ENCODE peak calls at places on chromosome 12, in four cellular contexts. One of them, this sample, is unnamed.

GRCh38 chr12:95446511-95446910 is 27.4 kb upstream of the METAP2 start:
- DNase-seq in H1: peak; percentile 5
- DNase-seq in HepG2: peak; percentile 25
- DNase-seq in GM12878: no peak
- DNase-seq in this sample: no peak

GRCh38 chr12:6532051-6532926 is 2.0 kb upstream of the GAPDH start:
- DNase-seq in GM12878: no peak
- DNase-seq in H1: no peak
- DNase-seq in HepG2: peak; percentile 78
- DNase-seq in this sample: peak; percentile 88

GRCh38 chr12:51884676-51885229 is 3.1 kb upstream of the ANKRD33 start:
- DNase-seq in GM12878: no peak
- DNase-seq in H1: no peak
- DNase-seq in HepG2: peak; percentile 80
- DNase-seq in this sample: no peak

GRCh38 chr12:1611775-1612174 is 17.3 kb upstream of the WNT5B start:
- DNase-seq in HepG2: no peak
- DNase-seq in H1: no peak
- DNase-seq in GM12878: no peak
- DNase-seq in this sample: no peak

GRCh38 chr12:73361156-73361866 is 1089.1 kb downstream of the TRHDE start:
- DNase-seq in GM12878: no peak
- DNase-seq in H1: no peak
- DNase-seq in HepG2: no peak
- DNase-seq in this sample: no peak

GRCh38 chr12:86698581-86698980 is 442.4 kb upstream of the MGAT4C start:
- DNase-seq in GM12878: no peak
- DNase-seq in HepG2: no peak
- DNase-seq in H1: no peak
- DNase-seq in this sample: no peak

GRCh38 chr12:29867823-29868222 is 84.1 kb upstream of the TMTC1 start:
- DNase-seq in HepG2: no peak
- DNase-seq in GM12878: no peak
- DNase-seq in H1: no peak
- DNase-seq in this sample: no peak

GRCh38 chr12:22539055-22539454 is 5.3 kb downstream of the C2CD5 start:
- DNase-seq in H1: no peak
- DNase-seq in HepG2: no peak
- DNase-seq in GM12878: no peak
- DNase-seq in this sample: no peak

GRCh38 chr12:51687142-51687935 is 96.3 kb downstream of the SCN8A start:
- DNase-seq in HepG2: no peak
- DNase-seq in H1: no peak
- DNase-seq in GM12878: no peak
- DNase-seq in this sample: no peak

GRCh38 chr12:113187588-113187987 is 2.1 kb downstream of the RITA1 start:
- DNase-seq in H1: no peak
- DNase-seq in HepG2: no peak
- DNase-seq in GM12878: no peak
- DNase-seq in this sample: no peak

GRCh38 chr12:105705765-105706164 is 375.3 kb downstream of the C12orf75 start:
- DNase-seq in GM12878: no peak
- DNase-seq in HepG2: peak; percentile 36
- DNase-seq in H1: no peak
- DNase-seq in this sample: peak; percentile 66

GRCh38 chr12:131084341-131085011 is 130.8 kb downstream of the ADGRD1 start:
- DNase-seq in HepG2: no peak
- DNase-seq in GM12878: no peak
- DNase-seq in H1: no peak
- DNase-seq in this sample: no peak

GRCh38 chr12:18323159-18323558 is 61.8 kb downstream of the PIK3C2G start:
- DNase-seq in H1: no peak
- DNase-seq in HepG2: no peak
- DNase-seq in GM12878: no peak
- DNase-seq in this sample: no peak

GRCh38 chr12:58841058-58841798 is 79.1 kb downstream of the LRIG3 start:
- DNase-seq in GM12878: no peak
- DNase-seq in H1: no peak
- DNase-seq in HepG2: no peak
- DNase-seq in this sample: no peak

GRCh38 chr12:57815177-57816000 is 3.1 kb downstream of the AVIL start:
- DNase-seq in H1: peak; percentile 50
- DNase-seq in GM12878: no peak
- DNase-seq in HepG2: peak; percentile 42
- DNase-seq in this sample: no peak

GRCh38 chr12:56679834-56680575 is 8.1 kb downstream of the PTGES3 start:
- DNase-seq in GM12878: no peak
- DNase-seq in HepG2: no peak
- DNase-seq in H1: no peak
- DNase-seq in this sample: no peak

GRCh38 chr12:94148841-94149780 is 734 bp downstream of the PLXNC1 start:
- DNase-seq in H1: no peak
- DNase-seq in HepG2: no peak
- DNase-seq in GM12878: no peak
- DNase-seq in this sample: no peak

GRCh38 chr12:113700943-113701342 is 229.3 kb upstream of the LHX5 start:
- DNase-seq in H1: peak; percentile 27
- DNase-seq in HepG2: no peak
- DNase-seq in GM12878: no peak
- DNase-seq in this sample: peak; percentile 54

GRCh38 chr12:54370218-54370730 is 6.0 kb upstream of the GPR84 start:
- DNase-seq in GM12878: no peak
- DNase-seq in HepG2: no peak
- DNase-seq in H1: peak; percentile 66
- DNase-seq in this sample: peak; percentile 76

GRCh38 chr12:89474615-89475014 is 50.0 kb downstream of the GALNT4 start:
- DNase-seq in HepG2: no peak
- DNase-seq in H1: no peak
- DNase-seq in GM12878: no peak
- DNase-seq in this sample: no peak

GRCh38 chr12:118213452-118213851 is 77.5 kb downstream of the PEBP1 start:
- DNase-seq in GM12878: no peak
- DNase-seq in H1: no peak
- DNase-seq in HepG2: no peak
- DNase-seq in this sample: no peak

GRCh38 chr12:60935981-60936761 is 1324.0 kb upstream of the USP15 start:
- DNase-seq in HepG2: peak; percentile 3
- DNase-seq in H1: no peak
- DNase-seq in GM12878: no peak
- DNase-seq in this sample: peak; percentile 11

GRCh38 chr12:39378346-39378745 is 64.6 kb downstream of the KIF21A start:
- DNase-seq in GM12878: no peak
- DNase-seq in HepG2: no peak
- DNase-seq in H1: no peak
- DNase-seq in this sample: no peak

GRCh38 chr12:14960548-14961465 is 594 bp downstream of the ARHGDIB start:
- DNase-seq in GM12878: no peak
- DNase-seq in HepG2: no peak
- DNase-seq in H1: no peak
- DNase-seq in this sample: no peak

GRCh38 chr12:52063986-52064649 is 5.7 kb upstream of the ATG101 start:
- DNase-seq in HepG2: no peak
- DNase-seq in GM12878: no peak
- DNase-seq in H1: no peak
- DNase-seq in this sample: no peak

GRCh38 chr12:127829974-127830543 is 436.9 kb upstream of the TMEM132C start:
- DNase-seq in GM12878: no peak
- DNase-seq in H1: no peak
- DNase-seq in HepG2: no peak
- DNase-seq in this sample: no peak

GRCh38 chr12:130708648-130709047 is 7.5 kb downstream of the RIMBP2 start:
- DNase-seq in H1: no peak
- DNase-seq in HepG2: no peak
- DNase-seq in GM12878: no peak
- DNase-seq in this sample: no peak

GRCh38 chr12:88142610-88142991 is 494 bp downstream of the TMTC3 start:
- DNase-seq in H1: no peak
- DNase-seq in GM12878: no peak
- DNase-seq in HepG2: peak; percentile 2
- DNase-seq in this sample: no peak

GRCh38 chr12:88141774-88142609 is at the start of the genes CEP290 and TMTC3:
- DNase-seq in HepG2: peak; percentile 99
- DNase-seq in GM12878: peak; percentile 97
- DNase-seq in H1: peak; percentile 97
- DNase-seq in this sample: peak; percentile 99

GRCh38 chr12:88144037-88144436 is 1.9 kb downstream of the TMTC3 start:
- DNase-seq in GM12878: no peak
- DNase-seq in HepG2: no peak
- DNase-seq in H1: no peak
- DNase-seq in this sample: no peak

GRCh38 chr12:88144546-88145468 is 2.7 kb downstream of the TMTC3 start:
- DNase-seq in H1: no peak
- DNase-seq in HepG2: no peak
- DNase-seq in GM12878: no peak
- DNase-seq in this sample: no peak

DNA sequence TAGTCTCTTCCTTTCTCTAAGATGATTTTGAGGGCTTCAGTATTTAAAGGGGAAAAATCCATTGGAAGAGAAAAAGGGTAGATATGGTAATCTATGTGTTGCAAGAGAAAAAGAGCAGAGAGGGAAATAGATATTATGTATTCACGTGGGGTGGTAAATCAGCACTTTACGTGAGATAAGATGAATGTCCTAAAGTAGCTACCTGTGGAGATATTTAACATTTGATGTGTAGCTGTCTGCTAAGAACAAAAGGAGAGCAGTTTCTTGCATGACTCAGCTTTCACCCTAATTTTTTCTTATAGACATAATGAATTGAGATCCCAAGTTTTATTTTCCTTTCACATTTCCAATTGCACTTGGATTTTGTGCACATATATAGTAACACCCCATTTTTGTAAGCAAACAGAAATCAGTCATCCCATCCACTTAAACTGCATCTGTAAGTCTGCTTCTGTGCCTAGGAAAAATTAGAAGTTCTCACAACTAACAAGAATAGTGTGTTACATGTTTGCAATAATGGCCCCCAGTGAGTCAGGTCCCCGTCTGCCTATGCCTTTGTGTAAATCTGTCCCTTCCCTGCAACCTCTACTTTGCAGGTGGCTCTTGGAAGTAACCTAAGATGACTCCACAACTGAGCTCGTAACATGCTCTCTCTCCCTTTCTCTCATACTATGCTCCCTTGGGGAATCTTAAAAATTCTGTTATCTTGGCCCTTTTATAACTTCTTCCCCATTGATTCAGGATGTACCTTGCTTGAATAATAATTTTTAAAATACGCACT is 3.6 kb downstream of the TMTC3 start:
- DNase-seq in HepG2: no peak
- DNase-seq in H1: no peak
- DNase-seq in GM12878: no peak
- DNase-seq in this sample: no peak
- TF ChIP-seq SUZ12 in HepG2: no peak
- TF ChIP-seq SUZ12 in H1: no peak
- TF ChIP-seq SUZ12 in GM12878: no peak
- TF ChIP-seq SUZ12 in this sample: no peak

DNA sequence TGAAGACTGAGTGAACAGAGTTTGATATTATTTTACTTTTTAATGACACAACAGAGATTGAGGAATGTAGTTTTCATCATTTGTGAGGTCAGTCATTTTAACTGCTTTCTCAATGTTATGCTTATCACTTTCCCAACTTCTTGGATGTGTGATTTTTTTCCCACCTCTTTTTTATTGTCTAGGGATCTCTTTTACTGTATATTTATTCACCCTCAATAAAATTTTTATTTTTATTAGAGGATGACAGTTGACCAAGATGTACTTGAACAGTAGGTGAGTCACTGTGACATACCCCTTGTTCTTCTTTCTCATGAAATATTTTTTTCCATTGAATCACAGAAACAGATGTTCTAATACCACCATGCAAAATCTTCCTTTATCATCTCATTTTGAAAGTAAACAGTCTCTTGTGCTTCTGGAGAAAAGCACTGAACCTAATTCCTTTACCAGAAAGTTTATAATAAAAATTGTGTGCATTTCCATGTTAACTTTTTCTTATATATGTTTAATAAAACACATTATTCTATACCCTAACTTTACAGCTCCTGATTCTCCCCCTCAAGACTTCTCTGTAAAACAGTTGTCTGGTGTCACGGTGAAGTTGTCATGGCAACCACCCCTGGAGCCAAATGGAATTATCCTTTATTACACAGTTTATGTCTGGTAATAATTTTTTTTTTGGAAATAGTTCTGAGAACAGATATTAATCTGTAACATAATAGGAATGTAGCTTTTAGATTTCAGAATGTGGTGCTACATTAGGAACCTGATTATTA is 65.9 kb downstream of the PTPRQ start:
- DNase-seq in HepG2: no peak
- DNase-seq in GM12878: no peak
- DNase-seq in H1: no peak
- DNase-seq in this sample: no peak
- H3K9ac ChIP-seq in HepG2: no peak overlapping the region
- H3K9ac ChIP-seq in GM12878: no peak overlapping the region
- H3K9ac ChIP-seq in H1: no peak overlapping the region
- H3K9ac ChIP-seq in this sample: no peak overlapping the region

GRCh38 chr12:3088251-3088650 is 11.1 kb downstream of the TSPAN9 start:
- DNase-seq in H1: no peak
- DNase-seq in HepG2: no peak
- DNase-seq in GM12878: no peak
- DNase-seq in this sample: no peak
- TF ChIP-seq SUZ12 in H1: no peak
- TF ChIP-seq SUZ12 in HepG2: no peak
- TF ChIP-seq SUZ12 in GM12878: no peak
- TF ChIP-seq SUZ12 in this sample: no peak

DNA sequence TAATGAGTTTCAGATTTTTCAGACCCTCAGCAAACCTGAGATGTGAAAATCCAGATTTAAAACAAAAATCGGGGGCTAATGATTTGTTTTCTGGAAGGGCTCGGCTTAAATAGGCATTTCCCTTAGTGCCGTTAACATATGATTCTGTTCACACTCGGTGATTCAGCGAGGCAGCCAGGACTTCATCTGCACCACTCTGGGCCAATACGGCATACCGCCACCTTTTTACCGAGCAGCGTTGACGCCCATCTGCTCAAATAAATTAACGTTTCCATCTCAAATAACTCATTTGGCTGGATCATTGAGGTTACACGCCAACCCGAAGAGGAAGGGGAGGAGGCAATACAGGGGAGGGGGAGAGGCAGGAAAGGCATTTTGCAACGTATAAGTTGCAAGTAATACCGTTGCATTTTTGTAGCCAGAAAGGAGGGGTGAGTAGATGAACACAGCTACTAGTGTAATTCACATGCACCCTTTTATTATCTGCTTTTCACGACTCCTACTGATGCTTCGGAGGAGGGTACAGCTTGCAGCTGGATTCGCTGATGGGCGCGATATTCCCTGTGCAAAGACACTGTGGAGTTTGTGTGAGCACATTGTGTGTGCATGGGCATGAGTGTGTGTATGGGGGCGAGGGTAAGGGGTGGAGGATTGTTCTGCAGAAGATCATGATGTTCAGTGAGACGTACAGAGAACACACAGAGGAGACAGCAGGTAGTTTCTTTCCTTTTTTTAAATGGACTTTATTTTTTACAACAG is 45.9 kb downstream of the MAP1LC3B2 start:
- DNase-seq in GM12878: no peak
- DNase-seq in H1: no peak
- DNase-seq in HepG2: no peak
- DNase-seq in this sample: no peak
- H3K9ac ChIP-seq in GM12878: no peak overlapping the region
- H3K9ac ChIP-seq in H1: no peak overlapping the region
- H3K9ac ChIP-seq in HepG2: no peak overlapping the region
- H3K9ac ChIP-seq in this sample: no peak overlapping the region